ENCODE peak calls at places on chromosome 20, in seven cellular contexts. W is activated CD4-positive, alpha-beta T cell treated with anti-CD3 and anti-CD28 coated beads for 48 hours; O is tibial nerve; U is stimulated activated naive B cell treated with anti-CD40 and anti-IgM and Interleukin-4, amounts not matched to agents 10 μg/mL and 1 μg/mL and 100 μg/mL, for 72 hours; B is activated naive CD8-positive, alpha-beta T cell treated with anti-CD3 and anti-CD28 coated beads, Interleukin-2, amount 50 U/mL, for 24 hours; E is effector memory CD8-positive, alpha-beta T cell; Q is ACHN. M is an unnamed sample.

GRCh38 chr20:25090492-25091429 is 8.8 kb upstream of the VSX1 start:
- DNase-seq in W (peak), O (no peak), U (no peak), B (peak), E (peak), Q (no peak), M (no peak)

GRCh38 chr20:62021794-62022419 is 43.8 kb downstream of the TAF4 start:
- DNase-seq in W (no peak), O (no peak), U (no peak), B (no peak), E (no peak), Q (no peak), M (no peak)

GRCh38 chr20:51457281-51457932 is 85.1 kb downstream of the NFATC2 start:
- DNase-seq in W (no peak), O (peak), U (peak), B (peak), E (no peak), Q (peak), M (no peak)

GRCh38 chr20:20143646-20144045 is 91.3 kb downstream of the CFAP61 start:
- DNase-seq in W (no peak), O (no peak), U (no peak), B (no peak), E (no peak), Q (no peak), M (no peak)

GRCh38 chr20:22744341-22745193 is 160.2 kb upstream of the FOXA2 start:
- DNase-seq in W (no peak), O (no peak), U (no peak), B (no peak), E (no peak), Q (no peak), M (no peak)

GRCh38 chr20:57898332-57898731 is 188.5 kb upstream of the PMEPA1 start:
- DNase-seq in W (no peak), O (no peak), U (no peak), B (no peak), E (no peak), Q (no peak), M (no peak)

GRCh38 chr20:35344354-35344837 is 52.2 kb upstream of the FAM83C start:
- DNase-seq in W (no peak), O (no peak), U (no peak), B (no peak), E (no peak), Q (no peak), M (no peak)

GRCh38 chr20:46324960-46325703 is 16.8 kb upstream of the CDH22 start:
- DNase-seq in W (no peak), O (peak), U (no peak), B (no peak), E (no peak), Q (peak), M (peak)

GRCh38 chr20:34907616-34908469 is 31.4 kb downstream of the ACSS2 start:
- DNase-seq in W (no peak), O (peak), U (no peak), B (no peak), E (no peak), Q (peak), M (no peak)

GRCh38 chr20:991850-992249 is 10.3 kb downstream of the RSPO4 start:
- DNase-seq in W (peak), O (no peak), U (no peak), B (peak), E (no peak), Q (no peak), M (no peak)

GRCh38 chr20:11777861-11778570 is 139.7 kb upstream of the BTBD3 start:
- DNase-seq in W (no peak), O (no peak), U (no peak), B (no peak), E (no peak), Q (no peak), M (no peak)

M was measured in D341Med.